ENCODE peak calls at places on chromosomes 1 and 21, in five cellular contexts. V is H9; P is glutamatergic neuron; N is astrocyte of the spinal cord; L is CD8-positive, alpha-beta T cell. X is an unnamed sample.

GRCh38 chr1:152112101-152112884 is 3.0 kb downstream of the TCHH start:
- DNase-seq in L (no peak), P (peak), V (peak), N (peak), X (no peak)

GRCh38 chr1:147389532-147390184 is 147.2 kb downstream of the CHD1L start:
- DNase-seq in N (peak), L (no peak), P (no peak), V (peak), X (no peak)

GRCh38 chr1:178146456-178146855 is 52.6 kb downstream of the RASAL2 start:
- DNase-seq in N (no peak), V (no peak), L (no peak), P (no peak), X (no peak)

GRCh38 chr1:217617120-217617519 is 13.8 kb downstream of the GPATCH2 start:
- DNase-seq in N (no peak), L (no peak), P (no peak), V (no peak), X (no peak)

GRCh38 chr1:27137022-27137542 is 17.8 kb downstream of the SLC9A1 start:
- DNase-seq in V (peak), P (no peak), N (no peak), L (peak), X (peak)

GRCh38 chr1:189775343-189775742 is 702.3 kb downstream of the BRINP3 start:
- DNase-seq in N (peak), L (no peak), V (no peak), P (no peak), X (no peak)

GRCh38 chr1:170711682-170712081 is 47.8 kb downstream of the PRRX1 start:
- DNase-seq in P (no peak), N (peak), V (no peak), L (no peak), X (no peak)

GRCh38 chr1:67897270-67897949 is 64.1 kb upstream of the GNG12 start:
- DNase-seq in L (no peak), N (peak), P (no peak), V (no peak), X (no peak)

GRCh38 chr1:190564117-190564516 is 86.5 kb upstream of the BRINP3 start:
- DNase-seq in V (no peak), N (no peak), L (no peak), P (no peak), X (no peak)

GRCh38 chr1:226748306-226748705 is 9.2 kb upstream of the ITPKB start:
- DNase-seq in P (no peak), L (no peak), N (no peak), V (no peak), X (no peak)

GRCh38 chr1:110132682-110133081 is 17.6 kb upstream of the SLC6A17 start:
- DNase-seq in N (no peak), V (no peak), P (no peak), L (no peak), X (no peak)

GRCh38 chr1:248873993-248874671 is 15.2 kb upstream of the ZNF692 start:
- DNase-seq in L (peak), P (peak), V (peak), N (no peak), X (peak)

GRCh38 chr1:97138515-97139032 is 417.0 kb downstream of the PTBP2 start:
- DNase-seq in P (no peak), V (no peak), L (no peak), N (no peak), X (no peak)

GRCh38 chr1:99650021-99650420 is 4.1 kb downstream of the PALMD start:
- DNase-seq in L (no peak), P (no peak), V (no peak), N (no peak), X (no peak)

GRCh38 chr21:39022901-39023693 is 160.2 kb downstream of the PSMG1 start:
- DNase-seq in P (peak), N (no peak), L (no peak), V (no peak), X (no peak)

GRCh38 chr1:97603776-97604175 is 317.1 kb downstream of the DPYD start:
- DNase-seq in L (no peak), P (no peak), N (peak), V (no peak), X (no peak)

GRCh38 chr1:68197891-68198290 is 34.4 kb downstream of the WLS start:
- DNase-seq in P (no peak), L (no peak), V (no peak), N (no peak), X (no peak)

GRCh38 chr21:20302084-20302483 is 696.1 kb upstream of the NCAM2 start:
- DNase-seq in N (no peak), V (no peak), L (no peak), P (no peak), X (no peak)

DNA sequence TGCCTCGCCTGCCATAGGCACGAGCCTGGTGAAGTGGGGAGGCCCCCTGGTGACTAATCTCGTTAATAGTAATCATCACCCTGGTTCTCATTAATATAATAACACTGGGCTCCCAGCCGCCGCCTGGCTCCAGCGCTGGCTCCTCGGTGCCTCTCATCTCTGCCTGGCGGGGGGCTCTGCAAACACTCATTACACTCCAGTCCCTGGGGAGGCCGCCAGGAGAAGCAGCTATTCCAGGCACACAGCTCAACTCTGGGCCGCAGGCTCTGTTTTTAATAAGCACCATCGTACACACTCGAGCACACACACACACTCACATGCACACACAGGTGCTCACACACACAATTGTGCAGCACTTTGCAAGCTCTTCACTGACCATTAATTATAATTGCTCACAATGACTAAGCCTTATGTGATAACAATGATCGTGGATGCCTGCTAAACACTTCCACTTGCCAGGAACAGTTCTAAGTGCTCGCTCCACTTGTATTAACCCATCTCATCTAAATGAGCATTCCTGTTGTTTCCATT is 52.2 kb downstream of the SDC3 start:
- DNase-seq in V (no peak), L (no peak), N (peak), P (peak), X (no peak)
- TF ChIP-seq CTCF in V (no peak), L (no peak), N (peak), P (no peak), X (no peak)

GRCh38 chr1:84887261-84887934 is 5.6 kb downstream of the LPAR3 start:
- DNase-seq in V (no peak), N (no peak), L (no peak), P (no peak), X (no peak)

GRCh38 chr1:84883286-84883685 is 9.7 kb downstream of the LPAR3 start:
- DNase-seq in N (no peak), P (no peak), V (no peak), L (no peak), X (no peak)

GRCh38 chr1:84885469-84885868 is 7.5 kb downstream of the LPAR3 start:
- DNase-seq in L (no peak), P (no peak), V (no peak), N (no peak), X (no peak)

GRCh38 chr1:84888753-84889152 is 4.3 kb downstream of the LPAR3 start:
- DNase-seq in L (peak), V (no peak), P (no peak), N (no peak), X (no peak)

GRCh38 chr1:84884671-84885389 is 8.2 kb downstream of the LPAR3 start:
- DNase-seq in N (no peak), L (no peak), V (no peak), P (no peak), X (no peak)
- TF ChIP-seq CTCF in N (no peak), L (no peak), V (no peak), P (no peak), X (no peak)

DNA sequence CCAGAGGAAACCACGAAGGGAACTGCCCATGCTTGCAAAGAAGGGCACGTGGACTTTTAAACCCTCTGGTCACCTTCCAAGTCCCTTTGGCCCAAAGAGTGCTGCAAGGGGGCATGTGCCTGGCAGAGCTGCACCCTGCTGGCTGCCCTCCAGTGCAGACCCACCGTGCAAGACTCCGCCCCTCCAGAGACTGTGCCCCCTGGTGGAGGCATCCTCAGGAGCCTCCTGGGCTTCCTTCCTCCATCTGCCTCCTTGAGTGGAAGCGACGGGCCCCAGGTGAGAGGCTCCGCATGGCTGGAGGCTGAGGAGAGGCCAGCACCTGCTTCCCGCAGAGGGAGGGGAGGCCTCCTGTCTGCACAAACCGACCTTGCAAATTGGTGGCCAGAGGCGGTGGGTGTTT is 100.7 kb downstream of the CRYAA start:
- DNase-seq in P (no peak), N (no peak), L (peak), V (peak), X (no peak)
- TF ChIP-seq CTCF in P (no peak), N (peak), L (peak), V (peak), X (no peak)

GRCh38 chr1:215793210-215793609 is 226.1 kb downstream of the KCTD3 start:
- DNase-seq in L (no peak), V (no peak), N (peak), P (no peak), X (no peak)
- TF ChIP-seq CTCF in L (no peak), V (peak), N (peak), P (peak), X (no peak)

GRCh38 chr1:32330558-32331127 is 5.4 kb downstream of the MARCKSL1 start:
- DNase-seq in P (no peak), V (no peak), L (no peak), N (no peak), X (no peak)

GRCh38 chr1:32332290-32333079 is 3.5 kb downstream of the MARCKSL1 start:
- DNase-seq in L (no peak), V (no peak), N (no peak), P (no peak), X (no peak)

GRCh38 chr1:32329931-32330466 is 6.0 kb downstream of the MARCKSL1 start:
- DNase-seq in L (no peak), V (no peak), P (no peak), N (no peak), X (no peak)

GRCh38 chr1:32333251-32333963 is 2.6 kb downstream of the MARCKSL1 start:
- DNase-seq in L (no peak), P (no peak), V (no peak), N (no peak), X (no peak)

GRCh38 chr1:32331549-32331948 is 4.5 kb downstream of the MARCKSL1 start:
- DNase-seq in P (no peak), N (no peak), L (no peak), V (no peak), X (no peak)
- TF ChIP-seq CTCF in P (no peak), N (no peak), L (no peak), V (no peak), X (no peak)

X was measured in activated B cell treated with CpG ODN at 0.5 μM for 24 hours.